ENCODE peak calls at places on chromosomes 7 and 10, in seven cellular contexts. One of them, this sample, is unnamed. For H3K9me3, the result is how much of the 10 kb centered on the place peaks cover.

GRCh38 chr10:1712314-1712713 is 25.0 kb downstream of the ADARB2 start:
- DNase-seq in H9: no peak
- DNase-seq in HCT116: no peak
- DNase-seq in right cardiac atrium: no peak
- DNase-seq in heart right ventricle: no peak
- DNase-seq in pancreas: no peak
- DNase-seq in A549: no peak
- DNase-seq in this sample: no peak

GRCh38 chr7:55133630-55134392 is 115.0 kb downstream of the EGFR start:
- DNase-seq in H9: no peak
- DNase-seq in HCT116: peak
- DNase-seq in right cardiac atrium: peak
- DNase-seq in heart right ventricle: peak
- DNase-seq in pancreas: no peak
- DNase-seq in A549: peak
- DNase-seq in this sample: peak

GRCh38 chr7:114820993-114821945 is 100.6 kb upstream of the MDFIC start:
- DNase-seq in H9: no peak
- DNase-seq in HCT116: no peak
- DNase-seq in right cardiac atrium: no peak
- DNase-seq in heart right ventricle: no peak
- DNase-seq in pancreas: no peak
- DNase-seq in A549: no peak
- DNase-seq in this sample: no peak

GRCh38 chr7:121872831-121873764 is at the start of gene PTPRZ1:
- DNase-seq in H9: peak
- DNase-seq in HCT116: no peak
- DNase-seq in right cardiac atrium: peak
- DNase-seq in heart right ventricle: peak
- DNase-seq in pancreas: peak
- DNase-seq in A549: peak
- DNase-seq in this sample: no peak

GRCh38 chr7:24965831-24966708 is 13.9 kb downstream of the OSBPL3 start:
- DNase-seq in H9: peak
- DNase-seq in HCT116: no peak
- DNase-seq in right cardiac atrium: peak
- DNase-seq in heart right ventricle: no peak
- DNase-seq in pancreas: no peak
- DNase-seq in A549: no peak
- DNase-seq in this sample: no peak

GRCh38 chr10:327889-328809 is 192.9 kb downstream of the ZMYND11 start:
- DNase-seq in H9: no peak
- DNase-seq in HCT116: no peak
- DNase-seq in right cardiac atrium: no peak
- DNase-seq in heart right ventricle: no peak
- DNase-seq in pancreas: peak
- DNase-seq in A549: no peak
- DNase-seq in this sample: no peak

GRCh38 chr10:1133495-1134045 is 77.4 kb downstream of the WDR37 start:
- DNase-seq in H9: no peak
- DNase-seq in HCT116: no peak
- DNase-seq in right cardiac atrium: no peak
- DNase-seq in heart right ventricle: no peak
- DNase-seq in pancreas: no peak
- DNase-seq in A549: no peak
- DNase-seq in this sample: no peak

GRCh38 chr7:99624487-99624886 is 7.7 kb downstream of the ZSCAN25 start:
- DNase-seq in H9: no peak
- DNase-seq in HCT116: no peak
- DNase-seq in right cardiac atrium: no peak
- DNase-seq in heart right ventricle: no peak
- DNase-seq in pancreas: no peak
- DNase-seq in A549: no peak
- DNase-seq in this sample: no peak

GRCh38 chr7:142587578-142588191 is 161.6 kb upstream of the PRSS1 start:
- DNase-seq in H9: peak
- DNase-seq in HCT116: peak
- DNase-seq in right cardiac atrium: no peak
- DNase-seq in heart right ventricle: no peak
- DNase-seq in pancreas: no peak
- DNase-seq in A549: peak
- DNase-seq in this sample: no peak

GRCh38 chr10:87054373-87055295 is 34.5 kb downstream of the FAM25A start:
- DNase-seq in H9: no peak
- DNase-seq in HCT116: no peak
- DNase-seq in right cardiac atrium: no peak
- DNase-seq in heart right ventricle: no peak
- DNase-seq in pancreas: no peak
- DNase-seq in A549: no peak
- DNase-seq in this sample: no peak

GRCh38 chr7:82760092-82760491 is 316.5 kb upstream of the CACNA2D1 start:
- DNase-seq in H9: no peak
- DNase-seq in HCT116: no peak
- DNase-seq in right cardiac atrium: no peak
- DNase-seq in heart right ventricle: no peak
- DNase-seq in pancreas: no peak
- DNase-seq in A549: no peak
- DNase-seq in this sample: no peak

GRCh38 chr10:119268871-119269506 is 61.6 kb downstream of the GRK5 start:
- DNase-seq in H9: no peak
- DNase-seq in HCT116: no peak
- DNase-seq in right cardiac atrium: peak
- DNase-seq in heart right ventricle: no peak
- DNase-seq in pancreas: no peak
- DNase-seq in A549: no peak
- DNase-seq in this sample: no peak

GRCh38 chr7:130941322-130942210 is 207.6 kb upstream of the KLF14 start:
- DNase-seq in H9: no peak
- DNase-seq in HCT116: no peak
- DNase-seq in right cardiac atrium: peak
- DNase-seq in heart right ventricle: no peak
- DNase-seq in pancreas: peak
- DNase-seq in A549: peak
- DNase-seq in this sample: peak

GRCh38 chr7:115145512-115145911 is 223.6 kb downstream of the MDFIC start:
- DNase-seq in H9: no peak
- DNase-seq in HCT116: no peak
- DNase-seq in right cardiac atrium: no peak
- DNase-seq in heart right ventricle: no peak
- DNase-seq in pancreas: no peak
- DNase-seq in A549: no peak
- DNase-seq in this sample: no peak

GRCh38 chr10:109218207-109218606 is 705.1 kb downstream of the XPNPEP1 start:
- DNase-seq in H9: no peak
- DNase-seq in HCT116: no peak
- DNase-seq in right cardiac atrium: no peak
- DNase-seq in heart right ventricle: no peak
- DNase-seq in pancreas: no peak
- DNase-seq in A549: no peak
- DNase-seq in this sample: no peak
- H3K9me3 ChIP-seq in H9: under half
- H3K9me3 ChIP-seq in HCT116: under half
- H3K9me3 ChIP-seq in right cardiac atrium: under half
- H3K9me3 ChIP-seq in heart right ventricle: under half
- H3K9me3 ChIP-seq in pancreas: under half
- H3K9me3 ChIP-seq in A549: under half
- H3K9me3 ChIP-seq in this sample: under half

GRCh38 chr10:101609481-101609880 is 21.4 kb downstream of the DPCD start:
- DNase-seq in H9: no peak
- DNase-seq in HCT116: no peak
- DNase-seq in right cardiac atrium: no peak
- DNase-seq in heart right ventricle: no peak
- DNase-seq in pancreas: no peak
- DNase-seq in A549: no peak
- DNase-seq in this sample: no peak
- H3K27ac ChIP-seq in H9: no peak
- H3K27ac ChIP-seq in HCT116: no peak
- H3K27ac ChIP-seq in right cardiac atrium: no peak
- H3K27ac ChIP-seq in heart right ventricle: no peak
- H3K27ac ChIP-seq in pancreas: no peak
- H3K27ac ChIP-seq in A549: no peak
- H3K27ac ChIP-seq in this sample: no peak

DNA sequence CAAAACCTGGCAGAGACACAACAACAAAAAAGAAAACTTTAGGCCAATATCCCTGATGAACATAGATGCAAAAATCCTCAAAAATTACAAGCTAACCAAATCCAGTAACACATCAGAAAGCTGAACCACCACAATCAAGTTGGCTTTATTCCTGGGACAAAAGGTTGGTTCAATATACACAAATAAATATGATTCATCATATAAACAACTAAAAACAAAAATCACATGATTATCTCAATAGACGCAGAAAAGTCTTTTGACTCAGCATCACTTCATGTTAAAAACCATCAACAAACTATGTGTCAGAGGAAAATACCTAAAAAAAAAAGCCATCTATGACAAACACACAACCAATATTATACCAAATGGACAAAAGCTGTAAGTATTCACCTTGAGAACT is 283.5 kb downstream of the THSD7A start:
- DNase-seq in H9: no peak
- DNase-seq in HCT116: no peak
- DNase-seq in right cardiac atrium: no peak
- DNase-seq in heart right ventricle: no peak
- DNase-seq in pancreas: no peak
- DNase-seq in A549: no peak
- DNase-seq in this sample: no peak
- H3K9me3 ChIP-seq in H9: under half
- H3K9me3 ChIP-seq in HCT116: under half
- H3K9me3 ChIP-seq in right cardiac atrium: under half
- H3K9me3 ChIP-seq in heart right ventricle: under half
- H3K9me3 ChIP-seq in pancreas: under half
- H3K9me3 ChIP-seq in A549: under half
- H3K9me3 ChIP-seq in this sample: under half

GRCh38 chr7:158820656-158821055 is 8.7 kb downstream of the ESYT2 start:
- DNase-seq in H9: no peak
- DNase-seq in HCT116: no peak
- DNase-seq in right cardiac atrium: no peak
- DNase-seq in heart right ventricle: no peak
- DNase-seq in pancreas: no peak
- DNase-seq in A549: no peak
- DNase-seq in this sample: no peak

GRCh38 chr7:158819571-158820203 is 9.6 kb downstream of the ESYT2 start:
- DNase-seq in H9: no peak
- DNase-seq in HCT116: no peak
- DNase-seq in right cardiac atrium: no peak
- DNase-seq in heart right ventricle: no peak
- DNase-seq in pancreas: no peak
- DNase-seq in A549: no peak
- DNase-seq in this sample: no peak

GRCh38 chr7:158818325-158819213 is 10.7 kb downstream of the ESYT2 start:
- DNase-seq in H9: peak
- DNase-seq in HCT116: peak
- DNase-seq in right cardiac atrium: peak
- DNase-seq in heart right ventricle: peak
- DNase-seq in pancreas: peak
- DNase-seq in A549: peak
- DNase-seq in this sample: peak

GRCh38 chr7:158824028-158824427 is 5.3 kb downstream of the ESYT2 start:
- DNase-seq in H9: no peak
- DNase-seq in HCT116: no peak
- DNase-seq in right cardiac atrium: no peak
- DNase-seq in heart right ventricle: no peak
- DNase-seq in pancreas: no peak
- DNase-seq in A549: no peak
- DNase-seq in this sample: no peak

GRCh38 chr7:158821173-158822021 is 7.9 kb downstream of the ESYT2 start:
- DNase-seq in H9: no peak
- DNase-seq in HCT116: peak
- DNase-seq in right cardiac atrium: no peak
- DNase-seq in heart right ventricle: no peak
- DNase-seq in pancreas: no peak
- DNase-seq in A549: peak
- DNase-seq in this sample: no peak
- H3K27ac ChIP-seq in H9: no peak
- H3K27ac ChIP-seq in HCT116: peak
- H3K27ac ChIP-seq in right cardiac atrium: peak
- H3K27ac ChIP-seq in heart right ventricle: peak
- H3K27ac ChIP-seq in pancreas: no peak
- H3K27ac ChIP-seq in A549: peak
- H3K27ac ChIP-seq in this sample: peak

DNA sequence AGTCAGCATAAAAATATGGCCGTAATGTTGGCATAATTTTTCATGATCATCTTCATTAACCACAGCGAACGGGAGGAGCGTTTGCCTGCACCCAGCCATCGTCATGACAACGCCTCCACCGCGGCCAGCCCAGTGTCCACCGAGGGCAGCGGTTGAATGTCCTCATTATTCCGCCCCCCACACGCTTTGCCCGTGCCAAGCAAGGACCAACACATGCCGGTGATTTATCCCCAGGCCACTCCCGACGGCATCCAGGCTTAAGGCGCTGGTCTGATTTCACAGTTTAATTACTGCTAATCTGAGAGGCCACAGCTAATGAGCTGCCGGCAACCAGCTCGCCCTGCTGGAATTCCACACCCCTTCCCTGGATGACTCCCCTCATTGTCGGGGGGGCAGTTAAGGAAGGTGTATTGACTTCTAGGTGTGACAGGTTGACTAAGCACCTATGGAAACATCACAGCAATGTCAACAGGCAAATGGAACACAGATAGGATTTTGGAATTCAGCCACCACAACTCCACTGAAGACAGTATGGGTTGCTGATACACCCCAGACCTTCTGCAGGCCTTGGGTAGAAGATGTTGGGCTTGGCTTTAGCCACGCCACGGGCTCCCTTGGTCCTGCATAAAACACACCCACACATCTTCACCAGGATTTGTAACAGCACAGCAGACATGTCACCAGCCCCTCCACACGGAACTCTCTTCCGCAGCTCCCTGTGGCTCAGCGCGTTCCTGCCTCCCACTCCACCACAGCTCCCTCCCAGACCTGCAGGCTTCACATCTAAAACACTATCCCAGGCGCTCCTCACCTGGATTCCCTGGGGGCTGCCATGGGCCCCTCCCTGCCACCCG is 432.4 kb downstream of the DNAJB6 start:
- DNase-seq in H9: no peak
- DNase-seq in HCT116: no peak
- DNase-seq in right cardiac atrium: peak
- DNase-seq in heart right ventricle: no peak
- DNase-seq in pancreas: peak
- DNase-seq in A549: no peak
- DNase-seq in this sample: no peak
- H3K9me3 ChIP-seq in H9: under half
- H3K9me3 ChIP-seq in HCT116: under half
- H3K9me3 ChIP-seq in right cardiac atrium: under half
- H3K9me3 ChIP-seq in heart right ventricle: under half
- H3K9me3 ChIP-seq in pancreas: under half
- H3K9me3 ChIP-seq in A549: under half
- H3K9me3 ChIP-seq in this sample: under half

DNA sequence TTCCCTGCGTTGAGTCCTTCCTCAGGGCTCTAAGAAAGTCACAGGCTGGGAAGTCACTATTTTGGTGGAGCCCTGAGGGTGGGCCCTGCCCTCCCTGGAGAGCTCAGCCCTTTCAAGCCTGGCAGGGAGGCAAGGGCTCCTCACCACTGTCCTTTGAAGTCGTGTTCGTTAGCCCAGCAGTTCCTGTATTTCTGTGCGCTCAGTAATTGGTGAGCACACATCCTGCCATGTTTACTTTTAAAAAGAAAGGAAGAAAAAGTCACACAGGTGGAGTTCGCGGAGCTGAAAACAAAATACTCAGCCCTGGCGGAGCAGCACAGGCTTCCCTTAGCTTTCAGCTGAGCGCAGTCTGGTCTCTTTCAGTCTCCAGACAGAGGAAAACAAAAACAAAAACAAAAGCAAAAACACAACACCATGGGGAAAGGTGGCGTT is 37.1 kb downstream of the PRKCQ start:
- DNase-seq in H9: no peak
- DNase-seq in HCT116: no peak
- DNase-seq in right cardiac atrium: no peak
- DNase-seq in heart right ventricle: no peak
- DNase-seq in pancreas: no peak
- DNase-seq in A549: no peak
- DNase-seq in this sample: no peak
- H3K27ac ChIP-seq in H9: no peak
- H3K27ac ChIP-seq in HCT116: no peak
- H3K27ac ChIP-seq in right cardiac atrium: no peak
- H3K27ac ChIP-seq in heart right ventricle: no peak
- H3K27ac ChIP-seq in pancreas: no peak
- H3K27ac ChIP-seq in A549: no peak
- H3K27ac ChIP-seq in this sample: peak